ENCODE peak calls at places on chromosomes 13 and 19, in seven cellular contexts. K is H4; C is neural crest cell; R is K562; O is CD8-positive, alpha-beta memory T cell; T is activated naive CD8-positive, alpha-beta T cell treated with anti-CD3 and anti-CD28 coated beads, Interleukin-2, amount 10 ng/mL, durations not matched to agents 7 days and 5 days; I is posterior cingulate gyrus. Q is an unnamed sample.

GRCh38 chr13:60351326-60351725 is 45.7 kb upstream of the TDRD3 start:
- DNase-seq in K (peak; percentile 58), C (no peak), R (no peak), O (no peak), T (no peak), I (no peak), Q (no peak)

GRCh38 chr13:102974574-102975195 is 91.5 kb downstream of the SLC10A2 start:
- DNase-seq in K (no peak), C (no peak), R (no peak), O (no peak), T (no peak), I (no peak), Q (no peak)

GRCh38 chr19:42121666-42122069 is 10.6 kb downstream of the POU2F2 start:
- DNase-seq in K (peak; percentile 24), C (no peak), R (no peak), O (peak; percentile 49), T (peak; percentile 63), I (peak; percentile 30), Q (no peak)

GRCh38 chr13:45432737-45433380 is 14.7 kb upstream of the SLC25A30 start:
- DNase-seq in K (no peak), C (no peak), R (no peak), O (no peak), T (no peak), I (no peak), Q (no peak)

GRCh38 chr13:21426238-21426637 is 32.9 kb downstream of the ZDHHC20 start:
- DNase-seq in K (no peak), C (no peak), R (no peak), O (no peak), T (no peak), I (no peak), Q (no peak)

GRCh38 chr19:56838930-56839664 is 1.4 kb downstream of the PEG3 start:
- DNase-seq in K (peak; percentile 93), C (no peak), R (no peak), O (no peak), T (peak; percentile 35), I (peak; percentile 99), Q (no peak)

GRCh38 chr19:33713194-33713593 is 83.5 kb upstream of the KCTD15 start:
- DNase-seq in K (no peak), C (no peak), R (no peak), O (no peak), T (no peak), I (no peak), Q (no peak)

GRCh38 chr13:80109313-80109712 is 231.6 kb downstream of the SPRY2 start:
- DNase-seq in K (no peak), C (no peak), R (no peak), O (no peak), T (no peak), I (no peak), Q (no peak)

GRCh38 chr13:46031581-46032263 is 20.8 kb downstream of the ZC3H13 start:
- DNase-seq in K (no peak), C (no peak), R (no peak), O (no peak), T (no peak), I (no peak), Q (no peak)

GRCh38 chr19:45765365-45766292 is 3.4 kb downstream of the SIX5 start:
- DNase-seq in K (no peak), C (no peak), R (no peak), O (no peak), T (no peak), I (no peak), Q (no peak)

GRCh38 chr19:45368737-45369340 is 1.5 kb downstream of the ERCC2 start:
- DNase-seq in K (no peak), C (no peak), R (no peak), O (no peak), T (no peak), I (no peak), Q (no peak)

GRCh38 chr19:53865918-53866696 is 1.6 kb upstream of the MYADM start:
- DNase-seq in K (peak; percentile 69), C (peak; percentile 46), R (peak; percentile 42), O (peak; percentile 76), T (peak; percentile 85), I (peak; percentile 75), Q (peak; percentile 61)

GRCh38 chr19:49921871-49922755 is 6.9 kb upstream of the ATF5 start:
- DNase-seq in K (no peak), C (no peak), R (no peak), O (no peak), T (no peak), I (no peak), Q (no peak)

GRCh38 chr13:100817897-100818296 is 143.3 kb upstream of the TMTC4 start:
- DNase-seq in K (no peak), C (no peak), R (no peak), O (no peak), T (no peak), I (no peak), Q (no peak)

GRCh38 chr13:74015137-74015536 is 119.1 kb downstream of the KLF12 start:
- DNase-seq in K (no peak), C (no peak), R (no peak), O (no peak), T (no peak), I (no peak), Q (no peak)

GRCh38 chr19:1481893-1482360 is 2.9 kb upstream of the C19orf25 start:
- DNase-seq in K (no peak), C (no peak), R (no peak), O (no peak), T (no peak), I (no peak), Q (no peak)

GRCh38 chr19:56597696-56598095 is 2.6 kb downstream of the ZNF71 start:
- DNase-seq in K (no peak), C (no peak), R (no peak), O (no peak), T (no peak), I (no peak), Q (no peak)

Q was measured in HuH-7.